ENCODE peak calls at places on chromosome 1, in five cellular contexts. D is pancreas, I is uterus, K is body of pancreas, C is astrocyte of the cerebellum. H is an unnamed sample.

GRCh38 chr1:65149391-65149729 is 1.4 kb downstream of the AK4 start:
- DNase-seq in K (no peak), I (no peak), C (no peak), D (no peak), H (no peak)

GRCh38 chr1:146012703-146013565 is 8.6 kb downstream of the HJV start:
- DNase-seq in K (peak; percentile 76), C (peak; percentile 77), D (no peak), I (no peak), H (no peak)

GRCh38 chr1:8911416-8912309 is 33.2 kb upstream of the ENO1 start:
- DNase-seq in D (no peak), K (no peak), C (no peak), I (no peak), H (no peak)

GRCh38 chr1:119971710-119972570 is 75.6 kb upstream of the ADAM30 start:
- DNase-seq in K (no peak), I (no peak), C (no peak), D (no peak), H (no peak)

GRCh38 chr1:10694274-10694632 is 102.2 kb downstream of the CASZ1 start:
- DNase-seq in I (no peak), K (peak; percentile 77), C (no peak), D (no peak), H (no peak)

GRCh38 chr1:22526098-22526497 is 37.2 kb upstream of the EPHA8 start:
- DNase-seq in K (peak; percentile 95), D (peak; percentile 84), I (no peak), C (no peak), H (no peak)

GRCh38 chr1:215888159-215888558 is 321.1 kb downstream of the KCTD3 start:
- DNase-seq in D (no peak), K (no peak), I (no peak), C (no peak), H (no peak)

GRCh38 chr1:241972703-241973375 is 15.3 kb downstream of the BECN2 start:
- DNase-seq in C (peak; percentile 51), I (no peak), D (no peak), K (no peak), H (peak; percentile 62)

GRCh38 chr1:151593651-151594625 is 17.9 kb upstream of the SNX27 start:
- DNase-seq in I (peak; percentile 67), D (peak; percentile 94), C (no peak), K (peak; percentile 90), H (peak; percentile 84)

GRCh38 chr1:236851871-236852270 is 56.8 kb downstream of the MTR start:
- DNase-seq in C (no peak), I (no peak), D (no peak), K (no peak), H (no peak)

GRCh38 chr1:30417001-30417700 is 306.2 kb downstream of the MATN1 start:
- DNase-seq in D (no peak), I (no peak), K (no peak), C (no peak), H (no peak)

GRCh38 chr1:201499191-201499590 is 7.7 kb downstream of the CSRP1 start:
- DNase-seq in I (no peak), D (no peak), K (no peak), C (no peak), H (no peak)

GRCh38 chr1:34685225-34685624 is 69.6 kb upstream of the GJB5 start:
- DNase-seq in C (no peak), I (no peak), K (no peak), D (no peak), H (no peak)

GRCh38 chr1:71339238-71339637 is 258.4 kb upstream of the ZRANB2 start:
- DNase-seq in K (no peak), C (no peak), I (no peak), D (no peak), H (no peak)

GRCh38 chr1:106944721-106945120 is 111.8 kb upstream of the PRMT6 start:
- DNase-seq in K (no peak), I (no peak), D (no peak), C (no peak), H (no peak)

GRCh38 chr1:153790996-153791855 is 16.0 kb downstream of the SLC27A3 start:
- DNase-seq in I (no peak), K (peak; percentile 53), D (peak; percentile 24), C (peak; percentile 51), H (no peak)

GRCh38 chr1:36092166-36092797 is 3.6 kb downstream of the ADPRS start:
- DNase-seq in C (no peak), K (no peak), I (no peak), D (peak; percentile 23), H (no peak)

GRCh38 chr1:24720152-24720551 is 25.1 kb upstream of the CLIC4 start:
- DNase-seq in C (no peak), I (peak; percentile 89), K (peak; percentile 70), D (no peak), H (no peak)

GRCh38 chr1:227112538-227112937 is 172.4 kb downstream of the COQ8A start:
- DNase-seq in D (no peak), K (no peak), C (no peak), I (no peak), H (no peak)

GRCh38 chr1:31765041-31765467 is 914 bp upstream of the ADGRB2 start:
- DNase-seq in K (no peak), C (no peak), I (no peak), D (no peak), H (peak; percentile 59)

GRCh38 chr1:207312604-207312920 is 8.9 kb upstream of the CD55 start:
- DNase-seq in I (no peak), C (no peak), D (no peak), K (no peak), H (no peak)

DNA sequence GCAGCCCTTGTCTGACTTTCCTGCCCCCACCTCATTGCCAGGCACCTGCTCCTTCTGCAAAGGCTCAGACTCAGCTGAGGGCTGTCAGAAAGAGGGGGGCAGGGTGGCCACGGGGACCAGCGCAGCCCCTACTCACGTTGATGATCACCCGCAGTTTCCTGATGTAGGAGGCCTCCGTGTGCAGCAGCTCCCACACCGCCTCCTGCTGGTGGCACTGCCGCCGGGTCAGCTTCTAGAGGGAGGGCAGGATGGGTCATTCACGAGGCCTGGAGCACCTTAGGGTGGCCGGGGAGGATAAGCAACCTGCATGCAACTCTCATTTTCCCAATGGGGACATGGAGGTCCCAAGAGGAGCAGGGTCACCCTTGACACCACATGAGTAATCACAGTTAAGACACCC is 6.4 kb upstream of the TNFRSF25 start:
- DNase-seq in I (no peak), K (no peak), C (no peak), D (no peak), H (no peak)
- TF ChIP-seq CTCF in I (no peak), K (no peak), C (peak; percentile 41), D (no peak), H (no peak)

DNA sequence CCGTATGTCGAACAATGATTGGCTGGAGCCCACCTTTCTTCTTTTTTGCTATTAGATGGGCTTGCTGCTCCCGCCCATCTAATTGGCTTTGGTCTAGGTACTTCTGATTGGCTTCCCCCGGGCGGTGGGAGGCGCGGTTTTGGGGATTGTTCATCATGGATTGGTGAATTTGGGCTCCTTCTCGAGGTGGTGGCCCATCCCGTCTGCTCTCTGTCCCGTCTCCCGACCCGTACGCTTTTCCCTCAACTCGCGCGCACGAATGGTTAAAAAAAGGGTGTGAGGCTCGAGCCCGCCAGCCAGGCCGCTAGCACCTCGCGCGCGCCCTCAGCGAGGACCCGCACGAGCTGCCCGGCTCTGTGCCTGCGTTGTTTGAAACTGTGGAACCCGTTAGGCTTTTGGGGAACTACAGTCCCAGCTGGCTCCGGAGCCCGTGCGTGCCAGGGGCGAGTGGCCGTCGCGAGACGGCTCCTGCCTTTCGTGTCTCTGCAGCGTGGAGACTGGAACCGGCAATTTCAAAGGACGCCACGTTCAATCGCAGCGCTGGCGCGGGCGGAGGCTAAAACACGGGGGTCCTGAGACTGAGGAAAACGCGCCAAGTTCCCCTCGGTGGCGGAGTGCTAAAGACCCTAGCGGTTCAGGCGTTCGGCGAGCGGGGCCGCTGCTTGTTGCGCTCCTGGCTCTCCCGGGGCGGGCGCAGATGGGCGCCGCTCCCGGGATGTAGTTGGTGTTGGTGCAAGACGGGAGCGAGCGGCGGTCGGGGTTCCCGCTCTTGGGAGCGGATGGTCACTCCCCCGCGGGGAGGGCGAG is at the start of gene USP1:
- DNase-seq in C (peak; percentile 99), D (peak; percentile 88), K (peak; percentile 99), I (peak; percentile 97), H (peak; percentile 93)
- TF ChIP-seq CTCF in C (no peak), D (no peak), K (no peak), I (no peak), H (no peak)

GRCh38 chr1:15060104-15060503 is 93.4 kb upstream of the TMEM51 start:
- DNase-seq in C (no peak), D (no peak), K (no peak), I (no peak), H (no peak)

GRCh38 chr1:15064217-15064929 is 89.2 kb upstream of the TMEM51 start:
- DNase-seq in C (no peak), K (no peak), D (no peak), I (no peak), H (no peak)

GRCh38 chr1:15063346-15063745 is 90.2 kb upstream of the TMEM51 start:
- DNase-seq in C (no peak), I (no peak), K (no peak), D (no peak), H (no peak)

GRCh38 chr1:15063783-15064182 is 89.8 kb upstream of the TMEM51 start:
- DNase-seq in D (no peak), K (no peak), C (no peak), I (no peak), H (no peak)

GRCh38 chr1:15062479-15063099 is 91.0 kb upstream of the TMEM51 start:
- DNase-seq in K (no peak), I (no peak), C (no peak), D (no peak), H (no peak)
- TF ChIP-seq CTCF in K (peak; percentile 31), I (no peak), C (peak; percentile 48), D (peak; percentile 23), H (peak; percentile 51)

DNA sequence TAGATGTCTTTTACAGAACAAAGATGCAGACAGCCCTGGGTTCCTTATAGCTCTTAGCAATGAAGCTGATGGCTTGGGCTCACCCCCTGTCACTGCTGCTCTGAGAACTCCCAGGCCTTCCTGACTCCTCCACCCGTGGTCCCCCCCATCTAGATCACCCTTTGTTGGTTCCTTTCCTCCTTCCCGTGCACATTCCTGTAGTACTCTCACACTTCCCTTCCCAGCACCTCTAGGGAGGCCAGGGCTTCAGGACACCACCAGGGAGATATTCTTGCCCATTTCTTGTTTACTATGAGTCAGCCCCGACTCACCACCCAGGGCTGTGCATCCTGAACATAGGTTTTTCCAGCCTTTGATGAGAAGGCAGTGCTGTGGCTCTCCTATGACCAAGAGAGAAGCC is 14.4 kb upstream of the NOS1AP start:
- DNase-seq in I (no peak), D (no peak), C (peak; percentile 63), K (no peak), H (no peak)
- TF ChIP-seq CTCF in I (no peak), D (no peak), C (peak; percentile 4), K (no peak), H (no peak)

GRCh38 chr1:116131170-116131569 is 20.0 kb downstream of the MAB21L3 start:
- DNase-seq in D (no peak), K (no peak), C (no peak), I (no peak), H (no peak)
- TF ChIP-seq CTCF in D (no peak), K (no peak), C (no peak), I (no peak), H (no peak)

GRCh38 chr1:90561926-90562325 is 155.2 kb downstream of the BARHL2 start:
- DNase-seq in K (no peak), D (no peak), I (no peak), C (no peak), H (no peak)
- TF ChIP-seq CTCF in K (no peak), D (no peak), I (no peak), C (no peak), H (no peak)

GRCh38 chr1:116934586-116935207 is 25.0 kb downstream of the PTGFRN start:
- DNase-seq in D (no peak), K (no peak), I (no peak), C (no peak), H (no peak)
- TF ChIP-seq CTCF in D (no peak), K (no peak), I (no peak), C (peak; percentile 33), H (peak; percentile 22)